ENCODE peak calls at places on chromosomes 16 and 17, in five cellular contexts. W is left ventricle myocardium inferior, H is fibroblast of villous mesenchyme, R is heart right ventricle, K is mesothelial cell of epicardium. Z is an unnamed sample.

GRCh38 chr16:75550211-75550662 is 5.8 kb downstream of the TMEM231 start:
- DNase-seq in W (no peak), H (no peak), R (peak), K (no peak), Z (no peak)

GRCh38 chr17:8122391-8122922 is 1.4 kb downstream of the HES7 start:
- DNase-seq in W (no peak), H (peak), R (peak), K (no peak), Z (peak)

GRCh38 chr16:66470556-66470955 is 43.5 kb downstream of the BEAN1 start:
- DNase-seq in W (no peak), H (no peak), R (no peak), K (no peak), Z (no peak)

GRCh38 chr16:11614587-11615175 is 28.0 kb upstream of the LITAF start:
- DNase-seq in W (no peak), H (no peak), R (no peak), K (no peak), Z (no peak)

GRCh38 chr17:9001539-9001938 is 19.8 kb upstream of the NTN1 start:
- DNase-seq in W (no peak), H (no peak), R (no peak), K (no peak), Z (no peak)

GRCh38 chr17:2724783-2725164 is 13.2 kb upstream of the CLUH start:
- DNase-seq in W (no peak), H (peak), R (no peak), K (no peak), Z (peak)

GRCh38 chr17:22669721-22670120 is 977.4 kb downstream of the KCNJ18 start:
- DNase-seq in W (no peak), H (no peak), R (no peak), K (no peak), Z (no peak)

GRCh38 chr16:17104654-17105053 is 366.1 kb downstream of the XYLT1 start:
- DNase-seq in W (no peak), H (no peak), R (no peak), K (no peak), Z (no peak)

GRCh38 chr17:1640329-1641064 is 5.0 kb downstream of the SCARF1 start:
- DNase-seq in W (no peak), H (no peak), R (no peak), K (no peak), Z (no peak)

GRCh38 chr17:74566132-74566753 is 1.1 kb downstream of the CD300H start:
- DNase-seq in W (no peak), H (peak), R (no peak), K (no peak), Z (peak)

GRCh38 chr16:21283521-21284289 is 5.6 kb upstream of the CRYM start:
- DNase-seq in W (peak), H (peak), R (peak), K (peak), Z (peak)

GRCh38 chr16:66057056-66057455 is 309.4 kb upstream of the CDH5 start:
- DNase-seq in W (no peak), H (peak), R (no peak), K (no peak), Z (no peak)

GRCh38 chr17:65198653-65199382 is 61.6 kb downstream of the RGS9 start:
- DNase-seq in W (no peak), H (peak), R (peak), K (no peak), Z (peak)

GRCh38 chr16:89574681-89575246 is 794 bp upstream of the CPNE7 start:
- DNase-seq in W (peak), H (peak), R (no peak), K (no peak), Z (peak)

GRCh38 chr17:19313746-19314651 is 48.5 kb downstream of the B9D1 start:
- DNase-seq in W (no peak), H (peak), R (no peak), K (no peak), Z (no peak)

GRCh38 chr16:82649766-82650165 is 23.0 kb downstream of the CDH13 start:
- DNase-seq in W (no peak), H (no peak), R (no peak), K (no peak), Z (no peak)

GRCh38 chr17:35727635-35728034 is 3.8 kb upstream of the RASL10B start:
- DNase-seq in W (no peak), H (no peak), R (no peak), K (no peak), Z (no peak)

GRCh38 chr17:68200689-68201424 is 47.0 kb upstream of the AMZ2 start:
- DNase-seq in W (peak), H (peak), R (peak), K (peak), Z (peak)

GRCh38 chr16:80231888-80232287 is 308.9 kb upstream of the DYNLRB2 start:
- DNase-seq in W (no peak), H (peak), R (no peak), K (no peak), Z (no peak)

GRCh38 chr16:27199747-27200146 is 3.6 kb upstream of the KDM8 start:
- DNase-seq in W (no peak), H (peak), R (no peak), K (no peak), Z (no peak)

GRCh38 chr16:76265434-76266045 is 11.7 kb upstream of the CNTNAP4 start:
- DNase-seq in W (no peak), H (no peak), R (no peak), K (no peak), Z (peak)

GRCh38 chr16:53207810-53208752 is 153.3 kb downstream of the CHD9 start:
- DNase-seq in W (no peak), H (peak), R (peak), K (no peak), Z (peak)

GRCh38 chr16:48139517-48139916 is 16.3 kb downstream of the ABCC12 start:
- DNase-seq in W (no peak), H (no peak), R (no peak), K (no peak), Z (no peak)

GRCh38 chr16:85733155-85733838 is 17.6 kb downstream of the C16orf74 start:
- DNase-seq in W (no peak), H (peak), R (no peak), K (no peak), Z (no peak)

DNA sequence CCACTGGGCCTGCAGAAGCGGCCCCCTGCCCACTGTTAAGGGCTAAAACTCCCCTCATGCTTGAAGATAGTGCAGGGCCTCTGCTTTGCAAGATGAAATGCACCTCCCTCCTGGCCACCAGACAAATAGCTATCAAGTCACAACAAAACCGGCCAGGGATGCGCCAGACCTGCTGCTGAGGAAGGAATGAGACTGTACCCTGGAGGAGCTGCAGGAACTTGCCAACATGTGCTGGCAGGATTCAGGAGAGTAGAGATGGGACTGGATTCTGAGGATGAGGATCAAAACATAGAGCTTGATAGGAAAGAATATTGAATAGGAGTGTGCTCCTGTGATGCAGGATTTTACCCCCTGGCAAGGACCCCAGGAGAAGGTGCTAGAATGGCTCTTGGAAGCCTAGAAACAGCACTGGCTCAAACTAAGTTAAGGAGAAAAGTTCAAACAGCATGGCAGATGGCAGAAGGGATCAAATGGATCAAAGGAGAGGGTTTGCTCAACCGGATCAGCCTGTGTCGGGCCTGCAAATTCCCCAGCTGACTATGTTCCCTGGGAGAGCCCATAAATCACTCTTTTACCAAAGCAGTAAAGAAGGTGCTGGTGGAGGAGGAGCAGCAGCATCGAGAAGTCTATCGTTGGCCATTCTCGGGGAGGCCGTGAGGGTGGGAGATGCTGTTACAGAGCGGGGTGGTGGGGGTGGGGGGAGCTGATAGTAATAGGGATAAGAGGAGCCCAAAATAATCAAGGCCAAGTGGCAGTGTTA is 27.2 kb upstream of the XYLT2 start:
- DNase-seq in W (no peak), H (peak), R (no peak), K (no peak), Z (no peak)
- TF ChIP-seq CTCF in W (no peak), H (no peak), R (no peak), K (no peak), Z (no peak)

GRCh38 chr17:66403846-66404597 is 101.6 kb downstream of the PRKCA start:
- DNase-seq in W (no peak), H (peak), R (no peak), K (no peak), Z (no peak)
- TF ChIP-seq CTCF in W (no peak), H (no peak), R (no peak), K (no peak), Z (no peak)

GRCh38 chr17:38400286-38400685 is 28.0 kb upstream of the ARHGAP23 start:
- DNase-seq in W (no peak), H (no peak), R (no peak), K (no peak), Z (no peak)

GRCh38 chr17:38403491-38403890 is 24.8 kb upstream of the ARHGAP23 start:
- DNase-seq in W (no peak), H (peak), R (no peak), K (no peak), Z (no peak)

GRCh38 chr17:38401459-38401858 is 26.8 kb upstream of the ARHGAP23 start:
- DNase-seq in W (no peak), H (no peak), R (no peak), K (no peak), Z (no peak)

GRCh38 chr17:38404174-38404943 is 23.9 kb upstream of the ARHGAP23 start:
- DNase-seq in W (no peak), H (no peak), R (no peak), K (no peak), Z (no peak)

GRCh38 chr17:38402897-38403296 is 25.4 kb upstream of the ARHGAP23 start:
- DNase-seq in W (no peak), H (no peak), R (no peak), K (no peak), Z (no peak)
- TF ChIP-seq CTCF in W (no peak), H (peak), R (no peak), K (no peak), Z (no peak)

DNA sequence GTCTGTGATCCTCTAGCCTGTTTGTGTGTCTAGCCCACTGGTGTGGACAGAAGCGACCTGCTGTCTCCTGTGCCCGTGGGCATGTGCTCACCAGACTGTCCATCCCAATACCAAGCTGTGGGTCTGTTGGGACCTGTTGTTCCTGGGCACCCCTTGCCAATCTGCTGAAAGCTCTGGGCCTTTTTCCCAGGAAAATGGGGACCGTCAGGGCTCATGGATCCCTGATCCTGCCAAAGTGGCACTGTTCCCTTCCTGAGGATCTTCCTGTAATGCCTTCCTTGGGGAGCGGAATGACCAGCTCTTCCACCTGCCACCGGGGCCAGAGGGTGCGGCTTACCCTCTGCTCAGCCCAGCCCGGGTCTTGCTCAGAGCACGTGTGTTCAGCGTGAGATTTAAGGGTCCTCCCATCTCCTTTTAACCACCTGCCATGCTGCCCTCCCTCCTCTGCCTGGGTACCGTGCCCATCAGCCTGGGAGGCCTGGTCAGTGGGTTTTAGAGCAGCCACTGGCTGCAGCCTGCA is 59.3 kb downstream of the BAIAP2 start:
- DNase-seq in W (no peak), H (no peak), R (no peak), K (no peak), Z (no peak)
- TF ChIP-seq CTCF in W (no peak), H (peak), R (no peak), K (no peak), Z (peak)

DNA sequence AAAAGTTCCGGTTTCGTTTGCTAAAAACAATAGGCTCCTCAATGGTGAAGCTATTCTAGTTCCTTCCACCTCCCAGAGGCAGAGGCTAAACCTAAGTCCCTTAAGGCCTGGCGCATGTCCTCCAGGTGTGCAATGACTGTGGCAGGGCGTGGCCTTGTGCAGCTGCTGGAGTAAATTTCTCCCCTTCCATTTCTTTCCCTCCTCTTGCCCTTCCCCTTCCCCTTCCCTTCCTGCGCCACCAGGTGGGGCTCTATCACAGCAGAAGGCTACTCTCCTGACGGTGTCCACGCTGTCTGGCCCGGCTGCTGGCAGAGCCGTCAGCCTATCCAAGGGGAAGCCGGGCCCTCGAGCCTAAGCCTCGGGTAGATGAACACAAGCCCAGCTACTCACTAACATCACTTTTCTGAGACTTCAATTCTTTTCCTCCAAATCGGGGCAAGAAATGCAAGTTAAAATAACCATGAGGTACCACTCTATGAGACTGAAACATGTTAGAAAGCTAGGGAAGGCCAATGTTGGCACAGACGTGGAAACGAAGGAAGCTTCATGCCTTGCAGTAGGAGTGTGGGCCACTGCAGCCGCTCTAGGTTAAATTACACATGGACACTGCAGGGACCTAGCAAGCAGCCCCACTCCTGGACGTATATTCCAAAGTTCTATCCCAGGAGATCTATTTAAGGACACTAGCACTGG is 34.4 kb downstream of the C16orf78 start:
- DNase-seq in W (peak), H (peak), R (peak), K (peak), Z (peak)
- TF ChIP-seq CTCF in W (peak), H (peak), R (peak), K (peak), Z (peak)

GRCh38 chr17:76515291-76515949 is 14.2 kb upstream of the RHBDF2 start:
- DNase-seq in W (peak), H (peak), R (peak), K (no peak), Z (no peak)
- TF ChIP-seq CTCF in W (no peak), H (no peak), R (no peak), K (no peak), Z (no peak)

GRCh38 chr17:38710985-38711384 is 5.9 kb downstream of the MLLT6 start:
- DNase-seq in W (no peak), H (no peak), R (no peak), K (no peak), Z (no peak)
- TF ChIP-seq CTCF in W (no peak), H (no peak), R (no peak), K (no peak), Z (no peak)

Z was measured in neural crest cell.